ENCODE peak calls at places on chromosomes 11 and 22, in four cellular contexts. One of them, this sample, is unnamed.

GRCh38 chr11:66080055-66080817 is 10.2 kb downstream of the PACS1 start:
- DNase-seq in right lobe of liver: peak
- DNase-seq in small intestine: peak
- DNase-seq in NCI-H2081 treated with DMSO at 0.1 percent for 48 hours: no peak
- DNase-seq in this sample: no peak

GRCh38 chr11:120985718-120986569 is 38.0 kb upstream of the TBCEL start:
- DNase-seq in right lobe of liver: peak
- DNase-seq in small intestine: peak
- DNase-seq in NCI-H2081 treated with DMSO at 0.1 percent for 48 hours: no peak
- DNase-seq in this sample: peak

GRCh38 chr22:46087816-46088277 is 62.5 kb upstream of the PPARA start:
- DNase-seq in right lobe of liver: peak
- DNase-seq in small intestine: no peak
- DNase-seq in NCI-H2081 treated with DMSO at 0.1 percent for 48 hours: peak
- DNase-seq in this sample: no peak

GRCh38 chr11:61068581-61068980 is 33.7 kb upstream of the CD5 start:
- DNase-seq in right lobe of liver: no peak
- DNase-seq in small intestine: no peak
- DNase-seq in NCI-H2081 treated with DMSO at 0.1 percent for 48 hours: no peak
- DNase-seq in this sample: no peak

GRCh38 chr22:46592390-46592872 is 27.8 kb upstream of the GRAMD4 start:
- DNase-seq in right lobe of liver: peak
- DNase-seq in small intestine: no peak
- DNase-seq in NCI-H2081 treated with DMSO at 0.1 percent for 48 hours: no peak
- DNase-seq in this sample: no peak

GRCh38 chr11:71213696-71214552 is 38.5 kb downstream of the SHANK2 start:
- DNase-seq in right lobe of liver: no peak
- DNase-seq in small intestine: no peak
- DNase-seq in NCI-H2081 treated with DMSO at 0.1 percent for 48 hours: no peak
- DNase-seq in this sample: no peak

GRCh38 chr11:77117485-77117884 is 10.6 kb upstream of the MYO7A start:
- DNase-seq in right lobe of liver: no peak
- DNase-seq in small intestine: no peak
- DNase-seq in NCI-H2081 treated with DMSO at 0.1 percent for 48 hours: no peak
- DNase-seq in this sample: peak

GRCh38 chr22:19043111-19044085 is 78.8 kb downstream of the DGCR2 start:
- DNase-seq in right lobe of liver: peak
- DNase-seq in small intestine: no peak
- DNase-seq in NCI-H2081 treated with DMSO at 0.1 percent for 48 hours: no peak
- DNase-seq in this sample: no peak

This sample was measured in NCI-H1417 treated with DMSO at 0.1 percent for 48 hours.